ENCODE peak calls at places on chromosomes 2 and 18, in five cellular contexts. L, Y, Q, D and G are unnamed samples. For H3K27me3, the result is how much of the 10 kb centered on the place peaks cover.

GRCh38 chr2:102155703-102156515 is 13.4 kb downstream of the IL1R1 start:
- ATAC-seq in Q (peak), L (no peak), D (peak), Y (no peak), G (peak)

GRCh38 chr18:58175122-58175687 is 131.2 kb downstream of the NEDD4L start:
- ATAC-seq in Y (no peak), L (no peak), Q (peak), D (no peak), G (no peak)

GRCh38 chr2:74025971-74026612 is 41.4 kb downstream of the TET3 start:
- ATAC-seq in Q (peak), D (peak), L (peak), Y (peak), G (no peak)

GRCh38 chr18:49745051-49746014 is 68.0 kb downstream of the ACAA2 start:
- ATAC-seq in L (peak), D (no peak), Y (no peak), Q (no peak), G (no peak)

GRCh38 chr2:28547223-28547860 is 51.5 kb downstream of the PLB1 start:
- ATAC-seq in Y (no peak), D (no peak), Q (no peak), L (no peak), G (no peak)

GRCh38 chr2:144675731-144676130 is 155.8 kb upstream of the ZEB2 start:
- ATAC-seq in Y (no peak), Q (no peak), L (peak), D (no peak), G (no peak)

GRCh38 chr2:239440511-239440959 is 39.7 kb upstream of the HDAC4 start:
- ATAC-seq in L (no peak), D (no peak), Y (no peak), Q (no peak), G (no peak)

GRCh38 chr2:73494031-73494430 is 108.4 kb downstream of the ALMS1 start:
- ATAC-seq in Y (no peak), Q (no peak), D (no peak), L (peak), G (no peak)

GRCh38 chr18:45386256-45386655 is 229.0 kb upstream of the SLC14A2 start:
- ATAC-seq in Q (peak), Y (no peak), L (peak), D (peak), G (no peak)

GRCh38 chr18:77100751-77101355 is 31.7 kb downstream of the MBP start:
- ATAC-seq in Q (no peak), L (peak), D (no peak), Y (no peak), G (no peak)

GRCh38 chr2:64846175-64846574 is 143.0 kb upstream of the SLC1A4 start:
- ATAC-seq in L (no peak), Y (no peak), D (no peak), Q (peak), G (no peak)

GRCh38 chr2:190503088-190503487 is 31.4 kb downstream of the NEMP2 start:
- ATAC-seq in D (no peak), Q (no peak), L (no peak), Y (no peak), G (no peak)

GRCh38 chr2:10813085-10813748 is 632 bp upstream of the PDIA6 start:
- ATAC-seq in Y (no peak), Q (no peak), L (peak), D (peak), G (peak)

GRCh38 chr2:172329404-172330059 is 97.9 kb upstream of the ITGA6 start:
- ATAC-seq in L (no peak), Y (peak), Q (peak), D (peak), G (peak)

GRCh38 chr2:8270699-8271098 is 411.2 kb upstream of the ID2 start:
- ATAC-seq in Y (no peak), Q (no peak), D (no peak), L (no peak), G (no peak)

GRCh38 chr2:183665976-183666375 is 541.7 kb downstream of the NUP35 start:
- ATAC-seq in Y (no peak), D (no peak), L (no peak), Q (no peak), G (no peak)

GRCh38 chr18:58819051-58819450 is 45.6 kb upstream of the ZNF532 start:
- ATAC-seq in L (no peak), Q (no peak), D (no peak), Y (peak), G (no peak)

GRCh38 chr2:101778102-101778501 is 80.6 kb downstream of the MAP4K4 start:
- ATAC-seq in Q (no peak), L (no peak), D (no peak), Y (no peak), G (no peak)

GRCh38 chr2:138708682-138709241 is 71.4 kb downstream of the NXPH2 start:
- ATAC-seq in L (no peak), Q (no peak), Y (no peak), D (peak), G (no peak)

GRCh38 chr18:37429768-37430167 is 135.8 kb downstream of the CELF4 start:
- ATAC-seq in Y (no peak), Q (no peak), D (no peak), L (no peak), G (no peak)

GRCh38 chr2:40758778-40759177 is 306.9 kb upstream of the SLC8A1 start:
- ATAC-seq in Y (no peak), Q (no peak), D (no peak), L (no peak), G (no peak)

GRCh38 chr2:88038263-88039105 is 17.1 kb downstream of the KRCC1 start:
- ATAC-seq in D (no peak), Q (no peak), L (peak), Y (no peak), G (no peak)

GRCh38 chr18:22250591-22250996 is 81.2 kb downstream of the GATA6 start:
- ATAC-seq in Y (no peak), D (no peak), L (peak), Q (peak), G (no peak)

GRCh38 chr18:11251891-11252270 is 102.5 kb upstream of the PIEZO2 start:
- ATAC-seq in L (no peak), Q (peak), Y (no peak), D (peak), G (no peak)

GRCh38 chr2:61762292-61762691 is 91.6 kb downstream of the FAM161A start:
- ATAC-seq in Q (no peak), D (no peak), Y (no peak), L (no peak), G (no peak)

GRCh38 chr18:48356909-48357631 is 52.1 kb downstream of the ZBTB7C start:
- ATAC-seq in D (peak), L (peak), Y (no peak), Q (no peak), G (peak)

DNA sequence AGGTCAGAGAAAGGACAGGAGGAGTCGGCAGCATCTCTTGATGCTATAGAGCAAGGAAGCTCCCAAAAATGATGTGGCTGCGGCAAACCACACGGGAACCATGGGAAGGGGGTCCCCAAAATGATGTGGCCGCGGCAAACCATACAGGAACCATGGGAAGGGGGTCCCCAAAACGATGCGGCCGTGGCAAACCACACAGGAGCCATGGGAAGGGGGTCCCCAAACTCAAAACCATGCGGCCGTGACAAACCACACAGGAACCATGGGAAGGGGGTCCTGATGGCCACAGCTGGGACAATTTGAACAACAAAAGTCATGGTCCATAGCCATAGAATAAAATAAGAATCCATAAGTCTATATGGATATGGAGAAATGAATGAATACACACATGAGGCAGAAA is 58.4 kb upstream of the GLI2 start:
- ATAC-seq in Y (no peak), D (no peak), L (no peak), Q (no peak), G (no peak)
- H3K27me3 ChIP-seq in Y (under half), D (under half), L (under half), Q (under half), G (half or more)

DNA sequence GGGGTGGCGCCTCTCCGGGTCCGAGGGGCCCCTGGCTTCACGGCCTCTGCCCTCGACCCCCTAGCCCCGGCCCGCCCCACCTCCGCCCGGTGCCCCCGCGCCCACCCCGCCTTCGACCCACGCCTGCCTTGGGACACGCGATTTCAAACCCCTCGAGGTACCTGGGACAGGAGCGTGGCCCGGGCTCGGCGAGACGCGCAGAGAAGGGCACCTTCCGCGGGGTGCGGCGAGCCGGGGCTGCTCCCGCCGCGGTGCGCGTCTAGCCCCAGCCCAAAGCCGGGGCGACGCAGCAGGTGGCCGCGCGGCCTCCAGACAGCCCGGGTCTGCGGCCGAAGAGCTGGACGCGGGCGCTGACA is 270 bp downstream of the CRACDL start:
- ATAC-seq in Q (no peak), D (no peak), Y (no peak), L (peak), G (no peak)
- H3K27me3 ChIP-seq in Q (under half), D (under half), Y (under half), L (half or more), G (half or more)

DNA sequence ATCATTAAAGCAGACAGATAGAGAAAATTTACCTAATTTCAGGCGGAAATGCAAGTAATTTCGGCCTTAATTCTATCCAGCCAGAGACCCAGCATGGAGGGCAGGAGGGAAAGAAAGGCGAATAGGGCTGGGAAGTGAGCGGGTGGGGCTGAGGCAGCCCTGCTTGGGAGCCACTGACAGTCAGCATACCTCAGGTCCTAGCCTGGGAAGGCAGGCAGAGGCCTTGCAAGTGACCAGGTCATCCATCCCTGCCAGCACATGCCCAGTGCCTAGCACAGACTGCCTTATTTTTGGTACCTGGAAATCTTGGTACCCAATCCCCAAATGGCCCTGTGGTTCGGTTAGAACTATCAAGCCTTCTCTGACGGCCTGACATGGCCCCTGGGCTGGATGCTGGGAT is 1.5 kb downstream of the GDF7 start:
- ATAC-seq in Q (no peak), L (no peak), Y (no peak), D (no peak), G (no peak)
- H3K27me3 ChIP-seq in Q (half or more), L (half or more), Y (half or more), D (under half), G (half or more)

GRCh38 chr2:212141499-212141898 is 397.1 kb downstream of the ERBB4 start:
- ATAC-seq in D (no peak), L (no peak), Y (no peak), Q (no peak), G (no peak)

GRCh38 chr2:212133337-212133736 is 405.3 kb downstream of the ERBB4 start:
- ATAC-seq in Q (no peak), Y (no peak), L (no peak), D (no peak), G (no peak)

GRCh38 chr2:212135739-212136138 is 402.9 kb downstream of the ERBB4 start:
- ATAC-seq in D (no peak), L (no peak), Y (no peak), Q (no peak), G (no peak)

GRCh38 chr2:212136216-212136795 is 402.3 kb downstream of the ERBB4 start:
- ATAC-seq in D (no peak), Y (no peak), L (no peak), Q (no peak), G (no peak)
- H3K27me3 ChIP-seq in D (under half), Y (under half), L (under half), Q (under half), G (under half)

GRCh38 chr2:63614983-63615945 is 26.5 kb downstream of the MDH1 start:
- ATAC-seq in Y (no peak), Q (no peak), D (peak), L (peak), G (no peak)
- H3K27me3 ChIP-seq in Y (under half), Q (under half), D (under half), L (under half), G (under half)

GRCh38 chr2:2834530-2835254 is 503.6 kb upstream of the MYT1L start:
- ATAC-seq in Y (no peak), D (no peak), Q (no peak), L (no peak), G (no peak)
- H3K27me3 ChIP-seq in Y (under half), D (under half), Q (under half), L (under half), G (under half)

DNA sequence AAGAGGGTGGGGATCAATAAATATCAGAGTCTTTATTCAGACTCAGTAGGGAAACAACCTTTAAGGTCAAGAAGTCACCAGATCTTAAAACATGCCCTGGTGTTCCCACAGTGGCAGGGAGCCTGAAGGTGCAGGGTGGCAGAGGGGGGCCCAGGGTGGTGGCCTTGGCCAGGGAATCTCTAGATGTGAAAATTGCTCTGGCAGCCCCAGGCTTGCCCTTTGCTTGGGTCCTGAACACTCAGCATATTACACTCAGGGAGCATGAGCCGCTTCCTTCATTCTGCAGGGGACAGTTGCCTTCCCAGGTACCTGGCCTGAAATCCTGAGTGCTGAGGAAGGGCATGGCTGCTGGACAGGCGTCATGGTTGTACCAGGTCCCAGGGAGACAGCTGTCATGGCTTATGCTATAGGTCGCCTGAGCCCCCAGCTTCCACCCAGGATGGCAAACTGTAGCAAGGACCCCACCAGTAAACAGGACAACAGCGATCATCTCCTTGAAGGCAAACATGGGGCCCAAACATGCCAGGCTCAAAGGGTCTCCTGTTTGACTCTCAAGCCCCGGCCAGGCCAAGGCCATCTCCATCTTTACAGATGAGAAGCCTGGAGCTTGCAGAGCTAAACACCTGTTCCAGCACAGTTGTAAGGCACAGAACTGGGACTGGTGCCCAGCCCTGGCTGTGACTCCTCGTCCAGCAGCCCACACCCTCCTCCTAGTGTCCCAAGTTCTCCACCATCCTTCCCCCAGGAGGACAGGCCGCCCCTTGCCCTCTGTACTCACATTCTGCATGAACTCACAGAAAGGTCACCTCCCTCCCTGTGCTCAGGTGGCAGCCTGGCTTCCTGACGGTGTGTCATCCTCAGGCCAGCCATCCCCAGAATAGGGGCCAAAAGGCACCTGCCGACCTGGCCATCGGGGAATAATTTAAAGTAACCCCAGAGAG is 14.6 kb downstream of the ABCG8 start:
- ATAC-seq in Y (no peak), D (no peak), Q (no peak), L (no peak), G (no peak)
- H3K27me3 ChIP-seq in Y (under half), D (under half), Q (under half), L (under half), G (half or more)